ENCODE peak calls at places on chromosomes 12 and 14, in five cellular contexts. A is HepG2; V is effector memory CD4-positive, alpha-beta T cell; C is psoas muscle; Y is mammary epithelial cell. Z is an unnamed sample.
A peak's percentile ranks its signal among the peaks of the same experiment; 100 is the strongest.

GRCh38 chr14:59320771-59321170 is 132.3 kb downstream of the DAAM1 start:
- DNase-seq in A (no peak), V (no peak), C (no peak), Y (no peak), Z (no peak)

GRCh38 chr14:95442633-95443021 is 73.8 kb downstream of the SYNE3 start:
- DNase-seq in A (peak; percentile 66), V (peak; percentile 21), C (peak; percentile 82), Y (peak; percentile 56), Z (peak; percentile 82)

GRCh38 chr12:607541-608001 is 55.7 kb downstream of the NINJ2 start:
- DNase-seq in A (no peak), V (no peak), C (peak; percentile 50), Y (peak; percentile 64), Z (peak; percentile 88)

GRCh38 chr14:58287607-58288042 is 10.7 kb upstream of the ARID4A start:
- DNase-seq in A (peak; percentile 94), V (no peak), C (no peak), Y (no peak), Z (no peak)

GRCh38 chr14:39102265-39102968 is 618 bp downstream of the SEC23A start:
- DNase-seq in A (peak; percentile 98), V (no peak), C (no peak), Y (peak; percentile 39), Z (no peak)

GRCh38 chr12:128109236-128109635 is 157.7 kb upstream of the TMEM132C start:
- DNase-seq in A (no peak), V (no peak), C (no peak), Y (no peak), Z (no peak)

GRCh38 chr12:56256326-56256960 is 1.7 kb downstream of the ANKRD52 start:
- DNase-seq in A (no peak), V (no peak), C (peak; percentile 74), Y (no peak), Z (no peak)

GRCh38 chr14:58712357-58712756 is 74.6 kb downstream of the DACT1 start:
- DNase-seq in A (no peak), V (no peak), C (no peak), Y (no peak), Z (no peak)

GRCh38 chr12:18343708-18344107 is 82.4 kb downstream of the PIK3C2G start:
- DNase-seq in A (no peak), V (no peak), C (no peak), Y (no peak), Z (no peak)

GRCh38 chr14:75981426-75981825 is 369 bp downstream of the TGFB3 start:
- DNase-seq in A (peak; percentile 18), V (no peak), C (no peak), Y (no peak), Z (no peak)

GRCh38 chr12:6294533-6295186 is 15.8 kb upstream of the PLEKHG6 start:
- DNase-seq in A (peak; percentile 87), V (no peak), C (no peak), Y (no peak), Z (no peak)

GRCh38 chr12:83451189-83451588 is 764.5 kb downstream of the TMTC2 start:
- DNase-seq in A (no peak), V (no peak), C (no peak), Y (no peak), Z (no peak)

GRCh38 chr12:48198619-48198973 is 4.5 kb downstream of the OR10AD1 start:
- DNase-seq in A (no peak), V (peak; percentile 2), C (peak; percentile 65), Y (no peak), Z (peak; percentile 53)

GRCh38 chr12:84922721-84923120 is 10.1 kb upstream of the SLC6A15 start:
- DNase-seq in A (no peak), V (no peak), C (no peak), Y (peak; percentile 79), Z (no peak)

GRCh38 chr12:96189781-96190180 is 4.4 kb upstream of the ELK3 start:
- DNase-seq in A (no peak), V (no peak), C (no peak), Y (no peak), Z (no peak)

GRCh38 chr12:64713372-64713771 is 45.8 kb downstream of the GNS start:
- DNase-seq in A (no peak), V (no peak), C (no peak), Y (no peak), Z (no peak)

GRCh38 chr12:105721051-105721825 is 390.7 kb downstream of the C12orf75 start:
- DNase-seq in A (no peak), V (no peak), C (no peak), Y (no peak), Z (no peak)

GRCh38 chr14:84523746-84524145 is 1006.2 kb upstream of the FLRT2 start:
- DNase-seq in A (no peak), V (no peak), C (no peak), Y (no peak), Z (no peak)

GRCh38 chr12:53193953-53194716 is 12.9 kb downstream of the ITGB7 start:
- DNase-seq in A (peak; percentile 50), V (no peak), C (no peak), Y (no peak), Z (no peak)

GRCh38 chr12:100199347-100200136 is 1.1 kb upstream of the ACTR6 start:
- DNase-seq in A (peak; percentile 73), V (peak; percentile 72), C (peak; percentile 78), Y (peak; percentile 52), Z (peak; percentile 66)

GRCh38 chr12:1812650-1813302 is 7.6 kb upstream of the LRTM2 start:
- DNase-seq in A (peak; percentile 79), V (no peak), C (no peak), Y (no peak), Z (no peak)

GRCh38 chr14:61315288-61315687 is 6.1 kb upstream of the PRKCH start:
- DNase-seq in A (no peak), V (no peak), C (no peak), Y (no peak), Z (no peak)

GRCh38 chr14:33118653-33119052 is 180.0 kb downstream of the NPAS3 start:
- DNase-seq in A (no peak), V (no peak), C (no peak), Y (no peak), Z (no peak)

GRCh38 chr14:103185051-103186027 is 62.1 kb downstream of the TNFAIP2 start:
- DNase-seq in A (peak; percentile 27), V (no peak), C (no peak), Y (peak; percentile 82), Z (no peak)

GRCh38 chr12:124422142-124422569 is 127.3 kb downstream of the RFLNA start:
- DNase-seq in A (no peak), V (no peak), C (no peak), Y (peak; percentile 47), Z (no peak)

GRCh38 chr12:122609696-122610095 is 82.6 kb downstream of the KNTC1 start:
- DNase-seq in A (no peak), V (no peak), C (no peak), Y (no peak), Z (no peak)

GRCh38 chr12:117028254-117028653 is 71.0 kb downstream of the TESC start:
- DNase-seq in A (no peak), V (no peak), C (no peak), Y (no peak), Z (no peak)

GRCh38 chr12:54958048-54958658 is 26.4 kb downstream of the TESPA1 start:
- DNase-seq in A (peak; percentile 39), V (peak; percentile 16), C (no peak), Y (peak; percentile 50), Z (no peak)

GRCh38 chr14:42930058-42930457 is 1323.4 kb downstream of the LRFN5 start:
- DNase-seq in A (no peak), V (no peak), C (no peak), Y (no peak), Z (no peak)

GRCh38 chr12:4603946-4604345 is 41.9 kb downstream of the DYRK4 start:
- DNase-seq in A (no peak), V (no peak), C (no peak), Y (no peak), Z (no peak)

GRCh38 chr14:68473050-68473449 is 319.8 kb downstream of the ZFP36L1 start:
- DNase-seq in A (no peak), V (no peak), C (no peak), Y (no peak), Z (no peak)

DNA sequence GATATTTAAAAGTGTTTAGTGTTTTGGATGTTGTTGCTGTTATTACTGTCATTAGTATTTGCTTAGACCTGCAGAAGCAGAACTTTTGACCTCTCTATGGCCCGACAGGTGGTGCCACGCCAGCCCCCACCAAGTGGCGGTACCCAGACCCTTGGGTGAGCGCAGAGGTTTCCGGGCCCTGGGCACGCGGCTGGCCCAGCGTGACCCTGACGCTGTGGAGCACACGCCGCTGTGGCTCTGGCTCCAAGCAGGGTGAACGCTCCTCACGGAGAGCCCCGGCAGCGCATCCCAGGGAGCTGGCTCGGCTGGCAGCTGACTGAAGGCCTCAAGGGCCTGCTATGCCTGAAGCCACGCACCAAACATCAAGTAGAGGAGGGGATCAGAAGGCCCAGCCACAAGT is 22.6 kb downstream of the SLC25A47 start:
- DNase-seq in A (no peak), V (no peak), C (no peak), Y (no peak), Z (no peak)
- H3K36me3 ChIP-seq in A (peaks cover 32% of the 10 kb centered on the region), V (peaks cover 15% of the 10 kb centered on the region), C (peaks cover 74% of the 10 kb centered on the region), Y (peaks cover 6% of the 10 kb centered on the region), Z (peaks cover 66% of the 10 kb centered on the region)

DNA sequence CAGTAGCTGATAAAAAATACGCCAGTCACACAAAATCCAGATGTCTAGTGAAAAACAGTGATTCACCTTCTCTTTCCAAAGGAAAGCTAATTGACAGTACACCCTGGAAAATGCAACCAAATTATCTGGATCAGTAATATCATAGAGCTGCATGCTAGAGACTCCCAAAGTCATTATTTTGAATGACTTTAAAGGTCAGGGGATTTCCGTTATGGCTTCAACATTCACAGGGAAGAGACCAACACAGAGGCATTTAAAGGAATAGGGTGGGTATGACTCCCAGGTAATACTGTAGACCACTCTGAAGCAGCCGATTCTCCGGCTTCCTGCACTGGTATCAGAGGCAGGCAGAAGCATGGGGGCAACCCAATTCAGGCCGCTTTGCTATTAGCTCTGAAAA is 190.4 kb downstream of the STXBP6 start:
- DNase-seq in A (no peak), V (no peak), C (no peak), Y (no peak), Z (no peak)
- H3K4me1 ChIP-seq in A (peaks cover 9% of the 10 kb centered on the region), V (no peaks in the 10 kb centered on the region), C (no peaks in the 10 kb centered on the region), Y (no peaks in the 10 kb centered on the region), Z (peaks cover 14% of the 10 kb centered on the region)

DNA sequence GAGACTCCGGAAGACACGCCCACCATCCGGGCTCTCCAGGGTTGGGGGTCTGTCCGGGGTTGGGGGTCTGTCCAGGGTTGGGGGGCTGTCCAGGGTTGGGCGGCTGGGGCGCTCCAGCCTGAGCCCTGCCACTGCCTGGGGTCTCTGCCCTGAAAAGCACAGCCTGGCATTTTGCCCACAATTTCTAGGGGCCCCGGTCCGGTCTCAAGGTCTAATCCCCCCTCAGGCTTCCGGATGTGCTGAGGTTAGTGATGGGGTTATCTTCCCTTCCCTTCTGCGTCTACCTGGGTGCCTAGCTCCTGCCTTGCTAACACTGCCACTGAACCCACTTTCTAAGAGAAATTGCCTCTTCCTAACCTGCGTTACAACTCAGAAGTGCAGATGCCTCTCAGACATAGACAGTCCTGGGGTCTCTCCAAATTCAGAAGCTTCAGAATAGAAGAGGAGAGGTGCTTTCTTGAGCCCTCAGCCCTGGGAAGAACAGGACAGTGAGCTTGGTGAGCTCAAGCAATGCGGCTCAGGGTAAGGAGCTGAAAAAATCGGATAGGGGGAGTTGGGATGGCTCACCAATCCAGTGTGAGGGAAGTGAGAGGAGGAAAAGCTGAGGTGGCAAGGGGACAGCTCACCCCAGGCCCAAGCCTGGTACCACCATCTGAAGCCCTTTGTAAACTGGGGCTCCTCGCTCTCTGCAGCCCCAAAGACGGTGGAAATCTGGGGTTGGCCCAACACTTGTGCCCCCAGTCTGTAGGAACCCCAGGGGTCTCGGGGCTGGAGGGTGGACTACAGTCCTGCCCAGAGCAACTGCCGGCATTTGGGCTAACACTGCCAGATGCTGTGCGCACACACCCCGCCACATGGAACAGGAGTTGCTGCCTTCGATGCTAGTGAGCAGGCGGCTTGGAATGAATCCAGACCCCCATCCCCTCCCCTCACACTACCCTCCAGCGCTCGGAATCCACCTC is 5.6 kb downstream of the LHX5 start:
- DNase-seq in A (no peak), V (no peak), C (no peak), Y (no peak), Z (no peak)
- H3K27ac ChIP-seq in A (no peak overlapping the region), V (no peak overlapping the region), C (no peak overlapping the region), Y (no peak overlapping the region), Z (no peak overlapping the region)

GRCh38 chr14:96508900-96509299 is 6.7 kb downstream of the PAPOLA start:
- DNase-seq in A (peak; percentile 70), V (no peak), C (no peak), Y (no peak), Z (no peak)
- H3K36me3 ChIP-seq in A (no peaks in the 10 kb centered on the region), V (no peaks in the 10 kb centered on the region), C (no peaks in the 10 kb centered on the region), Y (no peaks in the 10 kb centered on the region), Z (no peaks in the 10 kb centered on the region)

Z was measured in heart left ventricle.